ENCODE peak calls at places on chromosomes 11 and 22, in seven cellular contexts. Z is AG04450, S is upper lobe of right lung, U is pancreas, W is psoas muscle, F is SK-N-SH, D is cardiac muscle cell. J is an unnamed sample.

GRCh38 chr11:119173453-119173852 is 4.9 kb downstream of the NLRX1 start:
- DNase-seq in Z (no peak), W (no peak), U (no peak), S (no peak), D (no peak), F (no peak), J (no peak)

GRCh38 chr11:10298342-10298741 is 4.3 kb upstream of the SBF2 start:
- DNase-seq in S (no peak), Z (peak; percentile 90), F (no peak), D (peak; percentile 32), W (no peak), U (no peak), J (no peak)

GRCh38 chr22:46854125-46854870 is 91.8 kb downstream of the TBC1D22A start:
- DNase-seq in U (no peak), W (no peak), D (no peak), F (no peak), S (peak; percentile 76), Z (no peak), J (peak; percentile 76)

GRCh38 chr22:43136255-43136654 is 6.9 kb downstream of the MCAT start:
- DNase-seq in F (peak; percentile 80), Z (no peak), U (peak; percentile 65), W (no peak), S (no peak), D (peak; percentile 78), J (no peak)

GRCh38 chr11:28858076-28858475 is 749.9 kb downstream of the METTL15 start:
- DNase-seq in U (no peak), W (no peak), Z (no peak), S (no peak), D (no peak), F (no peak), J (no peak)

GRCh38 chr11:116046127-116046526 is 541.9 kb upstream of the CADM1 start:
- DNase-seq in Z (no peak), D (no peak), U (no peak), F (no peak), W (no peak), S (no peak), J (no peak)

GRCh38 chr11:94787798-94788197 is 19.6 kb downstream of the AMOTL1 start:
- DNase-seq in U (no peak), D (no peak), W (no peak), F (no peak), Z (no peak), S (no peak), J (no peak)

GRCh38 chr11:64057890-64058289 is 22.2 kb downstream of the FLRT1 start:
- DNase-seq in F (no peak), S (no peak), Z (no peak), D (no peak), W (no peak), U (no peak), J (no peak)

GRCh38 chr11:4544891-4545290 is at the start of gene OR52M1:
- DNase-seq in F (no peak), Z (no peak), S (no peak), D (no peak), U (no peak), W (no peak), J (no peak)

GRCh38 chr11:117720061-117720511 is 76.9 kb downstream of the DSCAML1 start:
- DNase-seq in S (peak; percentile 60), Z (no peak), F (no peak), U (no peak), W (no peak), D (peak; percentile 86), J (no peak)

GRCh38 chr11:64619811-64620285 is 28.8 kb downstream of the SLC22A12 start:
- DNase-seq in W (peak; percentile 31), S (no peak), Z (peak; percentile 7), D (peak; percentile 57), U (no peak), F (peak; percentile 70), J (no peak)

GRCh38 chr11:63918576-63919171 is 1.7 kb upstream of the RCOR2 start:
- DNase-seq in W (peak; percentile 20), Z (no peak), F (peak; percentile 56), S (no peak), U (no peak), D (no peak), J (no peak)

GRCh38 chr22:28009272-28009827 is 90.3 kb upstream of the PITPNB start:
- DNase-seq in U (peak; percentile 84), W (peak; percentile 70), S (peak; percentile 85), Z (peak; percentile 67), D (peak; percentile 88), F (peak; percentile 89), J (peak; percentile 80)

GRCh38 chr11:128513915-128514681 is 73.3 kb downstream of the ETS1 start:
- DNase-seq in U (no peak), D (no peak), S (no peak), W (no peak), Z (no peak), F (no peak), J (no peak)

GRCh38 chr11:67118801-67119576 is at the start of gene KDM2A:
- DNase-seq in U (peak; percentile 98), D (peak; percentile 100), Z (peak; percentile 98), W (peak; percentile 99), S (peak; percentile 100), F (peak; percentile 100), J (peak; percentile 100)

GRCh38 chr11:67119577-67120391 is 721 bp downstream of the KDM2A start:
- DNase-seq in U (peak; percentile 75), S (peak; percentile 67), W (peak; percentile 43), Z (no peak), F (peak; percentile 79), D (peak; percentile 46), J (peak; percentile 52)

GRCh38 chr11:67117667-67118058 is 1.4 kb upstream of the KDM2A start:
- DNase-seq in W (peak; percentile 41), D (no peak), Z (no peak), S (peak; percentile 78), F (no peak), U (peak; percentile 67), J (peak; percentile 67)

GRCh38 chr11:67118059-67118766 is 850 bp upstream of the KDM2A start:
- DNase-seq in D (no peak), U (peak; percentile 75), F (peak; percentile 40), S (peak; percentile 83), Z (no peak), W (peak; percentile 48), J (peak; percentile 69)

DNA sequence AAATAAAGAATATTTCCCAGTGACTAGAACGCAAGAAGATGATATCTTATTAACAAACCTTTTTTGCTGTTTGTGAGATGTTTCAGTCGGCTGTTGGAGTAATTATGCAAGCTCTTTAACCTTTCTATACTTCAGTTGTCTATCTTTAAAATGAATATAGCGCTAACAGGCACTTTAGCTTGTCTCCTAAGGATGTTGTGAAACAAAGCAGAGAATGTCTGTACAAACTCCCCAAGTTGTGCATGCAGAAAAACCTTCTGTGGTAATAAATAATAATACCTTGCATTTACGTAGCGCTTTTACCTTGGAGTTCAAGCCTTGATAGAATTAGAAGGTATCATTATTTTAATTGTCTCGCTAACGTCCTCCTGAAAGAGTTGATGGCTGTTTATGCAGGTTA is 1.9 kb upstream of the KDM2A start:
- DNase-seq in D (peak; percentile 54), Z (no peak), W (no peak), U (no peak), F (no peak), S (no peak), J (no peak)
- H3K4me3 ChIP-seq in D (no peak overlapping the region), Z (no peak overlapping the region), W (peak overlapping the region; percentile 77), U (no peak overlapping the region), F (no peak overlapping the region), S (peak overlapping the region; percentile 60), J (peak overlapping the region; percentile 52)

GRCh38 chr22:39489094-39490068 is 12.7 kb upstream of the MIEF1 start:
- DNase-seq in D (no peak), Z (no peak), F (no peak), U (no peak), S (peak; percentile 58), W (no peak), J (no peak)

GRCh38 chr22:39490135-39490798 is 11.8 kb upstream of the MIEF1 start:
- DNase-seq in U (no peak), F (peak; percentile 80), Z (no peak), W (peak; percentile 83), S (peak; percentile 86), D (peak; percentile 64), J (peak; percentile 91)

GRCh38 chr22:39487826-39488520 is 14.1 kb upstream of the MIEF1 start:
- DNase-seq in U (no peak), F (no peak), Z (no peak), S (peak; percentile 63), D (no peak), W (no peak), J (no peak)

GRCh38 chr22:39488563-39489083 is 13.5 kb upstream of the MIEF1 start:
- DNase-seq in D (no peak), W (no peak), Z (no peak), S (peak; percentile 57), F (no peak), U (no peak), J (no peak)

DNA sequence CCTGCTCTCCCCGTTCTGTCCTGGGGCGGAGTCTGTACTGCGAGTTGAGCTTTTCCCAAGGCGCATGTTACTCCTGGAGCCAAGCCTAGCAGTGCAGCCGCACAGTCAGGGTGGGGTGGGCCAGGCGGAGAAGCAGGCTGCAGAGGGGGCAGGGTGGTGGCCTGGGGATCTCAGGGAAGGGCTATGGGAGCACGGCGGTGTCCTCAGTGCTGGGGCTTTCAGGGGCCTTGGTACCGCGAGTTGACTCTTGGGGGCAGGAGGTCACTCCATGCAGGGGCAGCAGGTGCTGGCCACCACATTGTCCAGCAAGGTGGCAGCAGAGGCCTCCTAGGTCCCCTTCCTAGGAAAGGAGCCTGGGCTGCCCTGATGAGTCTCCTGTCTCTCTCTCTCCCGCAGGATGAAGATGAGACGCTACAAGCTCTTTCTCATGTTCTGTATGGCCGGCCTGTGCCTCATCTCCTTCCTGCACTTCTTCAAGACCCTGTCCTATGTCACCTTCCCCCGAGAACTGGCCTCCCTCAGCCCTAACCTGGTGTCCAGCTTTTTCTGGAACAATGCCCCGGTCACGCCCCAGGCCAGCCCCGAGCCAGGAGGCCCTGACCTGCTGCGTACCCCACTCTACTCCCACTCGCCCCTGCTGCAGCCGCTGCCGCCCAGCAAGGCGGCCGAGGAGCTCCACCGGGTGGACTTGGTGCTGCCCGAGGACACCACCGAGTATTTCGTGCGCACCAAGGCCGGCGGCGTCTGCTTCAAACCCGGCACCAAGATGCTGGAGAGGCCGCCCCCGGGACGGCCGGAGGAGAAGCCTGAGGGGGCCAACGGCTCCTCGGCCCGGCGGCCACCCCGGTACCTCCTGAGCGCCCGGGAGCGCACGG is 14.9 kb upstream of the MIEF1 start:
- DNase-seq in F (no peak), S (peak; percentile 64), Z (no peak), U (no peak), D (no peak), W (no peak), J (no peak)
- TF ChIP-seq CTCF in F (no peak), S (no peak), Z (no peak), U (no peak), D (no peak), W (no peak), J (no peak)

DNA sequence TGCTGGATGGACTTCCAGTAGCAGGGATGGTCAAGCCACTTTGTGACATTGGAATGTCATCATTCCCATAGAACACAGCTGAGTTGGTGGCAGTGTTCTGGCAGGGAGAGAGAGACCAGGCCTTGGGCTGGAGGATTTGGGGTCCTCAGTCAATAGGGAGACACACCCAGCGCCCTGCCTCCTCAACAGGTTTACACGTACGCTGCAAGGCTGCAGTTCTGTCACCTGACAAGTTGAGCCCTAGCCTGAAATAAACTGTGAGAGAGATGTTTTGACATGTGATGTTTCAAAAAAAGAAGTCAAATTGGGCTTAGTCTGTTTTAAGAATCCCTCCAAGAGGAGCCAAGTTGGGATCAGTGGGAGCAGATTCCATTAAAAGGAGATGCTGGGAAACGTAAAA is 42.9 kb upstream of the CRYBB3 start:
- DNase-seq in F (no peak), U (no peak), Z (no peak), S (no peak), W (no peak), D (no peak), J (no peak)
- H3K27me3 ChIP-seq in F (no peaks in the 10 kb centered on the region), U (no peaks in the 10 kb centered on the region), Z (no peaks in the 10 kb centered on the region), S (no peaks in the 10 kb centered on the region), W (no peaks in the 10 kb centered on the region), D (no peaks in the 10 kb centered on the region), J (no peaks in the 10 kb centered on the region)

GRCh38 chr11:120391854-120392253 is 55.6 kb downstream of the ARHGEF12 start:
- DNase-seq in S (no peak), U (no peak), F (no peak), Z (no peak), D (no peak), W (no peak), J (no peak)
- H3K4me3 ChIP-seq in S (no peak overlapping the region), U (no peak overlapping the region), F (no peak overlapping the region), Z (no peak overlapping the region), D (no peak overlapping the region), W (peak overlapping the region; percentile 32), J (no peak overlapping the region)

J was measured in lower lobe of right lung.